ENCODE peak calls at places on chromosomes 6 and 20, in six cellular contexts. S, M, D, C, G and U are unnamed samples.

GRCh38 chr6:111657146-111657545 is 51.5 kb upstream of the TRAF3IP2 start:
- DNase-seq in S (no peak), M (no peak), D (no peak), C (no peak), G (no peak), U (no peak)

GRCh38 chr6:93183513-93183912 is 235.8 kb downstream of the EPHA7 start:
- DNase-seq in S (no peak), M (no peak), D (no peak), C (no peak), G (no peak), U (no peak)

GRCh38 chr20:46999821-47000465 is 105.3 kb downstream of the EYA2 start:
- DNase-seq in S (no peak), M (no peak), D (no peak), C (no peak), G (no peak), U (no peak)

GRCh38 chr6:45300776-45301175 is 27.4 kb upstream of the RUNX2 start:
- DNase-seq in S (no peak), M (no peak), D (no peak), C (no peak), G (no peak), U (no peak)

GRCh38 chr20:25148982-25149846 is 46.3 kb upstream of the ENTPD6 start:
- DNase-seq in S (no peak), M (no peak), D (no peak), C (no peak), G (no peak), U (no peak)

GRCh38 chr6:121652726-121653623 is 217.5 kb downstream of the GJA1 start:
- DNase-seq in S (no peak), M (no peak), D (no peak), C (no peak), G (peak), U (no peak)

GRCh38 chr20:20677186-20677585 is 35.3 kb downstream of the RALGAPA2 start:
- DNase-seq in S (no peak), M (no peak), D (no peak), C (no peak), G (no peak), U (no peak)

GRCh38 chr6:89842228-89842627 is 12.5 kb downstream of the CASP8AP2 start:
- DNase-seq in S (no peak), M (no peak), D (no peak), C (no peak), G (no peak), U (no peak)

GRCh38 chr6:133368664-133369063 is 127.5 kb downstream of the EYA4 start:
- DNase-seq in S (no peak), M (no peak), D (peak), C (no peak), G (no peak), U (no peak)

GRCh38 chr6:39088331-39088730 is 26.7 kb downstream of the SAYSD1 start:
- DNase-seq in S (no peak), M (no peak), D (peak), C (no peak), G (no peak), U (peak)

GRCh38 chr6:156146891-156147290 is 630.3 kb upstream of the ARID1B start:
- DNase-seq in S (no peak), M (no peak), D (no peak), C (no peak), G (no peak), U (no peak)

GRCh38 chr6:47188588-47189021 is 121.1 kb downstream of the TNFRSF21 start:
- DNase-seq in S (no peak), M (no peak), D (no peak), C (peak), G (peak), U (no peak)

GRCh38 chr6:165805604-165806003 is 142.6 kb upstream of the PDE10A start:
- DNase-seq in S (no peak), M (no peak), D (no peak), C (no peak), G (no peak), U (no peak)

GRCh38 chr20:4912380-4913142 is 88.7 kb downstream of the SLC23A2 start:
- DNase-seq in S (no peak), M (no peak), D (no peak), C (no peak), G (no peak), U (no peak)

GRCh38 chr6:19032486-19033295 is 645.5 kb downstream of the RNF144B start:
- DNase-seq in S (no peak), M (no peak), D (no peak), C (no peak), G (no peak), U (no peak)

GRCh38 chr6:153312633-153313032 is 181.6 kb upstream of the RGS17 start:
- DNase-seq in S (peak), M (no peak), D (peak), C (peak), G (peak), U (no peak)

GRCh38 chr6:44224154-44224977 is 971 bp downstream of the SLC29A1 start:
- DNase-seq in S (no peak), M (no peak), D (no peak), C (no peak), G (no peak), U (peak)

GRCh38 chr6:5466459-5466858 is 205.1 kb downstream of the FARS2 start:
- DNase-seq in S (no peak), M (no peak), D (no peak), C (no peak), G (no peak), U (no peak)

GRCh38 chr6:20706293-20707165 is 172.3 kb downstream of the CDKAL1 start:
- DNase-seq in S (no peak), M (no peak), D (no peak), C (no peak), G (no peak), U (no peak)

GRCh38 chr6:108452725-108453195 is 108.0 kb upstream of the FOXO3 start:
- DNase-seq in S (no peak), M (no peak), D (no peak), C (no peak), G (no peak), U (no peak)

GRCh38 chr20:32602273-32602672 is 17.1 kb upstream of the NOL4L start:
- DNase-seq in S (no peak), M (no peak), D (no peak), C (no peak), G (no peak), U (peak)

GRCh38 chr6:22029169-22029568 is 267.7 kb downstream of the PRL start:
- DNase-seq in S (no peak), M (no peak), D (no peak), C (no peak), G (no peak), U (no peak)

GRCh38 chr6:166928644-166929515 is 27.5 kb downstream of the RNASET2 start:
- DNase-seq in S (no peak), M (no peak), D (no peak), C (no peak), G (no peak), U (peak)

GRCh38 chr6:43768983-43769525 is 957 bp upstream of the VEGFA start:
- DNase-seq in S (no peak), M (peak), D (no peak), C (no peak), G (no peak), U (no peak)

GRCh38 chr20:40191573-40191972 is 497.5 kb downstream of the MAFB start:
- DNase-seq in S (no peak), M (peak), D (no peak), C (no peak), G (no peak), U (no peak)

GRCh38 chr6:148166339-148166949 is 176.2 kb upstream of the SASH1 start:
- DNase-seq in S (no peak), M (no peak), D (peak), C (no peak), G (no peak), U (peak)
- TF ChIP-seq CTCF in S (peak), M (peak), D (peak), C (peak), G (peak), U (peak)

GRCh38 chr6:1285589-1286340 is 26.1 kb upstream of the FOXQ1 start:
- DNase-seq in S (no peak), M (no peak), D (no peak), C (no peak), G (no peak), U (no peak)
- TF ChIP-seq CTCF in S (no peak), M (no peak), D (no peak), C (no peak), G (no peak), U (no peak)

GRCh38 chr6:159170999-159171712 is 2.0 kb downstream of the FNDC1 start:
- DNase-seq in S (no peak), M (no peak), D (no peak), C (no peak), G (no peak), U (no peak)

GRCh38 chr6:159169557-159170332 is 545 bp downstream of the FNDC1 start:
- DNase-seq in S (peak), M (no peak), D (no peak), C (no peak), G (no peak), U (peak)

GRCh38 chr6:159168536-159169192 is 536 bp upstream of the FNDC1 start:
- DNase-seq in S (peak), M (no peak), D (no peak), C (no peak), G (peak), U (no peak)

GRCh38 chr6:159170333-159170672 is 1.1 kb downstream of the FNDC1 start:
- DNase-seq in S (no peak), M (no peak), D (no peak), C (no peak), G (no peak), U (no peak)

DNA sequence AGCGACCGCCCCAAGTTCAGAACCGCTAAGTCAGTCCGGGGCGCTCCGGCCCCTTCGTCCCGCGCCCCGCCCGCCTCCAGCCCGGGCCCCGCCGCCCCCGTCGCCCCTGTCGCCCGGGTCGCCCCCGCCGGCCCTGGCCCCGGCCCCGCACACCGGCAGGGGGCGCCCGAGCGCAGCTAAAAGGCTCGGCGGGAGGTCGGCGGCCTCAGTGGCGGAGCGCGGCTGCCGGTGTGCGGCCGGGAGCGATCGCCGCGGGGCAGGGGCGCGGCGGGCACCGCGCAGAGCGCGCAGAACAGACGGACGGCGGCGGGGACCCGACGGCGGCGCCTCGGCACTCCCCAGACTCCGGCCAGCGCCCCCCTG is at the start of gene FNDC1:
- DNase-seq in S (peak), M (no peak), D (no peak), C (no peak), G (peak), U (peak)
- TF ChIP-seq CTCF in S (no peak), M (peak), D (no peak), C (no peak), G (no peak), U (peak)

GRCh38 chr6:11595903-11596302 is 58.4 kb downstream of the TMEM170B start:
- DNase-seq in S (no peak), M (no peak), D (no peak), C (no peak), G (no peak), U (no peak)
- TF ChIP-seq CTCF in S (peak), M (no peak), D (peak), C (no peak), G (no peak), U (no peak)

DNA sequence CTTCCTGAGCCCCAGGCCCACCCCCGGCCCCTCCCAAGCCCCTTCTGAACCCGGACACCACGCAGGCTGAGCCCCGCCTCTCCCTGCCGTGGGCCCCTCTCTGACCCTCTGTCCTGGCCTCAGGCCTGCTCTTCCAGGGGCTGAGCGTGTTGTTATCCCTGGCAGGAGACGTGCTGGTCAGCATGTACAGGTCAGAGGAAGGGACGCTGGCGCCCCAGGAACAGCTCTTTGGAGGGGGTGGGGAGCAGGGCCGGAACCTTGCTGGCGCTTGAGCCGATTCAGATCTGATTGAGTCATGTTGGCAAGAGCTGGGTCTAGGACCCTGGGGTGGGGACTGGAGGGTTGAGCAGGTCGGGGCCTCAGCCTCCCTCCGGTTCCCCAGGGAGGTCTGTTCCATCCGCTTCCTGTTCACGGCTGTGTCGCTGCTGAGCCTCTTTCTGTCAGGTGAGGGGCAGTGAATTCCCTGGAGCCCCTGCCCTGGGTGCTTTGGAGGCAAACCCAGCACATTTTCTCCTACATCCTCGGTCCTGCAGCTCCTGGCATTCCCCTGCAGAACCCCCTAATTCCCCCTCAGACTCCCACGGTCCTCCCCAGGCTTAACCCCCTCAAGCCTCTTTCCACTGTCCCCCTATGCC is 1.9 kb downstream of the SPAG4 start:
- DNase-seq in S (peak), M (no peak), D (no peak), C (peak), G (peak), U (peak)
- TF ChIP-seq CTCF in S (peak), M (peak), D (no peak), C (no peak), G (peak), U (peak)

GRCh38 chr6:52653151-52653550 is 17.8 kb upstream of the TMEM14A start:
- DNase-seq in S (no peak), M (no peak), D (no peak), C (no peak), G (no peak), U (no peak)

GRCh38 chr6:52650946-52651345 is 20.0 kb upstream of the TMEM14A start:
- DNase-seq in S (no peak), M (no peak), D (no peak), C (no peak), G (no peak), U (no peak)

GRCh38 chr6:52645976-52646375 is 24.9 kb upstream of the TMEM14A start:
- DNase-seq in S (no peak), M (no peak), D (no peak), C (no peak), G (no peak), U (no peak)

GRCh38 chr6:52647199-52647598 is 23.7 kb upstream of the TMEM14A start:
- DNase-seq in S (no peak), M (no peak), D (no peak), C (no peak), G (no peak), U (no peak)

DNA sequence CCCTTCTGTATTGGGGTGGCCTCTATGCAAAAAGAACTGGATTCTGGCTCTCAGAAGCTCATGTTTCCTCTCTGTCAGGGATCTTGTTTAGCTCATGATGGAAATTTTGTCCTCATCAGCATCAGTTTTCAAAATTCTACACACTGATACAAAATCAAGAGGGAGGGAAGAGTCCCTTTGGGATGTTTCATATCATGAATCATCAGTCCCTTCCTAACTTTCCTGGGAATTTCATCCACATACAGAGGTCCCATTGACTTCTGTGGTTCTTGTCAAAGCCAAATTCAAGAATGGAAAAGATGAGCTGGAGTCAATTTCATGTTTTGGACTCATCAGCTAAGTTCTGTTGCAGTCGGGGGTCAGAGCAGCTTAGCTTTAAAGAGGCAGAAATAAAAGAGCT is 21.4 kb upstream of the TMEM14A start:
- DNase-seq in S (no peak), M (no peak), D (no peak), C (no peak), G (no peak), U (no peak)
- TF ChIP-seq CTCF in S (no peak), M (no peak), D (no peak), C (no peak), G (no peak), U (no peak)

DNA sequence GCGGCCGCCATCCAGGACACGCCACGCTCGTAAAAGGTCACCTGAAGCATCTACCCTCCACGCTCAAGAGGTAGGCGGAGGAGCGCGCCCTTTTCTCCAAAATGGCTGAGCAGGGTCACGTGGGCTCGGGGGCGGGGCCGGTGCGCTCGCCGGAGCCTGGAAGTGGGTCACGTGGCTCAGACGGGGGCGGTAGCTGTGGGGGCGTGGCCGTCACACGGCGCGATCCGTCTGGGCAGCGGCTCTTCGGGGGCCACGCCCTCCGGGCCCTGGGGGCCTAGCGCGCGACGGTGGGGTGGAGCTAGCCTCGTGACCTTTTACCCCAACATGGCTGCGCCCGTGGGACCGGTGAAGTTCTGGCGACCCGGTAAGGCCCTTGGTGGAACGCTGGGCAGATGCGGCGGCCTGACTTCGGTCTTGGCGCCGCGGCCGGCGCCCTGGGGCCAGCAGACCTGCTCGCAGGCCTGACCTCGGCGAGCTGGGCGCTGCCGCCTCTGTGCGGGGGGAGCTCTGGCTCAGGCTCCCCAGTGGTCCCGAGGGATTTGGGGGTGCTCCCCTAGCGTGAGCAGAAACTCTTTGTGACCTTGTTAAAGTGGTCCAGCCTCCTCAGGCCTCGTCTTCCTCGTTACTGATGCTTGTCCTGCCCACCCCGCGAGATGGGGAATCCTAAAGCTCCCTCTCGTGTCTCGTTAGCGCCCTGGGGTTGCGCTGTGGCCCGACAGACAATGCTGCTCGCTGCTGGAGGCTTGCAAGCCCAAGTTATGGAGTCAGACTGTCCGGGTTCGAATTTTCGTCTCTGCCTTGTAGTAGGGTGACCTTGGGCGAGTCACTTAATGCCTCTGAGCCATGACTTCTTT is at the start of gene DHX35:
- DNase-seq in S (peak), M (peak), D (peak), C (peak), G (peak), U (peak)
- TF ChIP-seq CTCF in S (peak), M (no peak), D (peak), C (no peak), G (peak), U (peak)

GRCh38 chr6:138278326-138278725 is 60.0 kb upstream of the PBOV1 start:
- DNase-seq in S (no peak), M (no peak), D (no peak), C (no peak), G (no peak), U (no peak)
- TF ChIP-seq CTCF in S (peak), M (no peak), D (no peak), C (no peak), G (no peak), U (no peak)

GRCh38 chr20:57857969-57858368 is 148.2 kb upstream of the PMEPA1 start:
- DNase-seq in S (no peak), M (no peak), D (no peak), C (no peak), G (no peak), U (no peak)
- TF ChIP-seq CTCF in S (no peak), M (no peak), D (no peak), C (no peak), G (no peak), U (no peak)